ENCODE peak calls at places on chromosomes 3 and 15, in four cellular contexts. C is astrocyte of the hippocampus, E is AG04450, B is fibroblast of the aortic adventitia. X is an unnamed sample.

GRCh38 chr3:9732080-9732752 is 681 bp downstream of the BRPF1 start:
- DNase-seq in B (no peak), C (peak; percentile 49), E (no peak), X (peak; percentile 56)

GRCh38 chr3:153087595-153088566 is 74.1 kb upstream of the RAP2B start:
- DNase-seq in C (peak; percentile 25), E (peak; percentile 61), B (peak; percentile 68), X (no peak)

GRCh38 chr3:132517311-132517710 is 79.8 kb upstream of the ACKR4 start:
- DNase-seq in C (no peak), E (no peak), B (no peak), X (no peak)

GRCh38 chr15:40594429-40594836 is 384 bp downstream of the KNL1 start:
- DNase-seq in B (no peak), E (no peak), C (no peak), X (peak; percentile 17)

GRCh38 chr15:99703603-99704443 is 29.4 kb downstream of the LYSMD4 start:
- DNase-seq in C (peak; percentile 89), E (peak; percentile 77), B (peak; percentile 95), X (no peak)

GRCh38 chr3:112136959-112137693 is 4.1 kb upstream of the GCSAM start:
- DNase-seq in E (no peak), C (peak; percentile 53), B (peak; percentile 19), X (peak; percentile 27)

GRCh38 chr3:134666885-134667284 is 16.1 kb upstream of the KY start:
- DNase-seq in C (no peak), E (no peak), B (peak; percentile 30), X (no peak)

GRCh38 chr3:12159227-12159601 is 502 bp upstream of the TIMP4 start:
- DNase-seq in B (no peak), E (no peak), C (no peak), X (no peak)

GRCh38 chr3:136327671-136328070 is 77.5 kb downstream of the PCCB start:
- DNase-seq in B (no peak), C (no peak), E (no peak), X (no peak)

GRCh38 chr15:57943766-57944165 is 121.7 kb downstream of the ALDH1A2 start:
- DNase-seq in B (no peak), E (no peak), C (no peak), X (no peak)

GRCh38 chr3:46089237-46090011 is 62.1 kb upstream of the XCR1 start:
- DNase-seq in B (peak; percentile 88), E (peak; percentile 65), C (peak; percentile 58), X (no peak)

GRCh38 chr15:100215843-100216169 is 126.0 kb downstream of the ADAMTS17 start:
- DNase-seq in C (no peak), B (no peak), E (no peak), X (no peak)

GRCh38 chr15:70210538-70210937 is 112.8 kb upstream of the TLE3 start:
- DNase-seq in E (no peak), C (no peak), B (no peak), X (no peak)

GRCh38 chr15:74781673-74782595 is at the start of gene CSK:
- DNase-seq in C (peak; percentile 90), B (peak; percentile 53), E (no peak), X (peak; percentile 73)

GRCh38 chr3:72319202-72320095 is 528.8 kb downstream of the SHQ1 start:
- DNase-seq in B (no peak), E (no peak), C (no peak), X (no peak)

GRCh38 chr15:75649848-75650247 is 2.1 kb downstream of the SNX33 start:
- DNase-seq in C (no peak), E (no peak), B (no peak), X (no peak)

GRCh38 chr3:150640256-150640655 is 37.1 kb downstream of the SELENOT start:
- DNase-seq in E (no peak), B (no peak), C (no peak), X (no peak)

GRCh38 chr3:188465311-188465710 is 311.4 kb downstream of the LPP start:
- DNase-seq in B (no peak), C (peak; percentile 53), E (no peak), X (no peak)

GRCh38 chr15:54789377-54789776 is 407.4 kb downstream of the RSL24D1 start:
- DNase-seq in B (no peak), C (no peak), E (no peak), X (no peak)

GRCh38 chr3:103112273-103112672 is 677.5 kb downstream of the ZPLD1 start:
- DNase-seq in B (no peak), E (no peak), C (no peak), X (no peak)

GRCh38 chr3:100802126-100802525 is 92.8 kb downstream of the TFG start:
- DNase-seq in B (no peak), E (no peak), C (no peak), X (no peak)

GRCh38 chr3:133575121-133575520 is 1.6 kb downstream of the CDV3 start:
- DNase-seq in B (no peak), E (no peak), C (peak; percentile 31), X (no peak)

GRCh38 chr15:35491999-35492398 is 54.0 kb downstream of the DPH6 start:
- DNase-seq in B (no peak), C (no peak), E (no peak), X (no peak)

GRCh38 chr3:98567646-98568280 is 25.6 kb downstream of the CPOX start:
- DNase-seq in B (no peak), E (no peak), C (no peak), X (no peak)

GRCh38 chr3:190064112-190064511 is 56.6 kb downstream of the P3H2 start:
- DNase-seq in B (peak; percentile 88), E (peak; percentile 74), C (peak; percentile 84), X (no peak)

GRCh38 chr3:177599331-177599730 is 402.0 kb upstream of the TBL1XR1 start:
- DNase-seq in B (no peak), C (no peak), E (no peak), X (no peak)

GRCh38 chr15:77224352-77224751 is 153.4 kb upstream of the TSPAN3 start:
- DNase-seq in C (peak; percentile 6), E (no peak), B (no peak), X (no peak)

GRCh38 chr15:101525087-101525669 is 35.7 kb upstream of the PCSK6 start:
- DNase-seq in C (no peak), B (no peak), E (no peak), X (no peak)

GRCh38 chr3:60555704-60556340 is 695.4 kb downstream of the FHIT start:
- DNase-seq in C (peak; percentile 86), B (no peak), E (peak; percentile 23), X (no peak)

X was measured in activated gamma-delta T cell treated with Interleukin-2 at 50 U/mL for 16 hours.